ENCODE peak calls at places on chromosomes 11 and 22, in seven cellular contexts. N is PC-9, J is uterus, W is HL-60, Q is Peyer's patch, A is Karpas-422, M is mesendoderm. T is an unnamed sample.

GRCh38 chr11:114553642-114554041 is 6.0 kb downstream of the NXPE1 start:
- DNase-seq in Q (no peak), J (no peak), A (no peak), M (no peak), N (no peak), W (no peak), T (no peak)

GRCh38 chr11:44264761-44265160 is 45.2 kb downstream of the ALX4 start:
- DNase-seq in A (no peak), W (no peak), M (no peak), N (no peak), Q (no peak), J (no peak), T (no peak)

GRCh38 chr11:93875637-93876036 is 25.2 kb upstream of the VSTM5 start:
- DNase-seq in A (no peak), Q (no peak), J (no peak), M (no peak), W (no peak), N (no peak), T (no peak)

GRCh38 chr11:110897035-110897434 is 184.8 kb upstream of the ARHGAP20 start:
- DNase-seq in W (no peak), A (no peak), N (no peak), Q (no peak), J (no peak), M (no peak), T (no peak)

GRCh38 chr11:109971184-109971523 is 122.0 kb upstream of the ZC3H12C start:
- DNase-seq in M (no peak), W (no peak), A (peak), J (no peak), Q (no peak), N (no peak), T (no peak)

GRCh38 chr22:25447689-25448434 is 116.6 kb upstream of the GRK3 start:
- DNase-seq in Q (peak), W (peak), N (peak), A (peak), M (peak), J (peak), T (peak)

GRCh38 chr11:100821198-100821597 is 134.1 kb downstream of the ARHGAP42 start:
- DNase-seq in Q (no peak), M (peak), J (no peak), W (no peak), N (no peak), A (no peak), T (no peak)

GRCh38 chr11:133981156-133981555 is 24.4 kb upstream of the IGSF9B start:
- DNase-seq in M (no peak), A (no peak), W (no peak), N (no peak), J (peak), Q (no peak), T (no peak)

GRCh38 chr11:77152846-77153245 is 24.8 kb downstream of the MYO7A start:
- DNase-seq in Q (no peak), M (no peak), A (no peak), J (no peak), N (no peak), W (no peak), T (no peak)

GRCh38 chr11:76443254-76443935 is 1.4 kb upstream of the EMSY start:
- DNase-seq in J (no peak), N (no peak), W (peak), M (no peak), A (no peak), Q (no peak), T (no peak)

GRCh38 chr22:45648320-45649070 is 23.1 kb upstream of the ATXN10 start:
- DNase-seq in M (no peak), W (no peak), A (no peak), Q (peak), N (no peak), J (no peak), T (no peak)

GRCh38 chr22:33591946-33592345 is 328.3 kb downstream of the LARGE1 start:
- DNase-seq in J (no peak), Q (no peak), N (no peak), A (no peak), W (no peak), M (no peak), T (no peak)

GRCh38 chr22:32333141-32333768 is 24.4 kb upstream of the RFPL3 start:
- DNase-seq in J (no peak), W (no peak), A (no peak), M (no peak), N (no peak), Q (peak), T (no peak)

GRCh38 chr22:18031670-18032454 is 7.5 kb upstream of the MICAL3 start:
- DNase-seq in N (peak), A (peak), W (no peak), J (peak), M (peak), Q (no peak), T (no peak)

GRCh38 chr11:63999349-64000025 is 13.2 kb downstream of the OTUB1 start:
- DNase-seq in W (no peak), N (no peak), J (peak), Q (peak), M (peak), A (no peak), T (peak)

GRCh38 chr11:16909375-16910035 is 104.7 kb downstream of the PLEKHA7 start:
- DNase-seq in J (no peak), A (no peak), N (no peak), W (no peak), Q (no peak), M (no peak), T (no peak)

GRCh38 chr22:21443057-21443734 is 24.0 kb upstream of the TMEM191C start:
- DNase-seq in N (no peak), M (no peak), Q (peak), A (no peak), J (peak), W (no peak), T (no peak)

GRCh38 chr11:120682866-120683265 is 171.3 kb downstream of the GRIK4 start:
- DNase-seq in J (no peak), M (no peak), W (no peak), Q (no peak), N (no peak), A (no peak), T (no peak)

GRCh38 chr11:118842369-118842768 is 41.3 kb upstream of the CXCR5 start:
- DNase-seq in W (no peak), M (no peak), N (no peak), Q (no peak), A (no peak), J (peak), T (no peak)

GRCh38 chr22:40107244-40107643 is 70.5 kb upstream of the TNRC6B start:
- DNase-seq in W (no peak), J (no peak), M (no peak), Q (no peak), N (no peak), A (peak), T (no peak)

GRCh38 chr22:37167981-37168647 is 18.4 kb upstream of the IL2RB start:
- DNase-seq in J (no peak), A (no peak), N (no peak), Q (peak), W (no peak), M (no peak), T (no peak)

GRCh38 chr22:30425616-30426394 is at the start of gene MTFP1:
- DNase-seq in J (peak), A (peak), W (peak), N (peak), Q (peak), M (peak), T (peak)

GRCh38 chr11:57493507-57494503 is 21.7 kb downstream of the SLC43A1 start:
- DNase-seq in A (peak), J (peak), W (no peak), M (peak), Q (peak), N (peak), T (peak)

GRCh38 chr11:11545285-11546275 is 76.2 kb downstream of the GALNT18 start:
- DNase-seq in N (no peak), A (no peak), J (no peak), W (no peak), M (peak), Q (no peak), T (no peak)

GRCh38 chr22:45212306-45212709 is 28.4 kb downstream of the KIAA0930 start:
- DNase-seq in W (no peak), J (peak), A (no peak), Q (peak), M (peak), N (peak), T (peak)

GRCh38 chr11:17563248-17563647 is 16.2 kb downstream of the OTOG start:
- DNase-seq in W (no peak), Q (no peak), A (peak), M (peak), J (no peak), N (no peak), T (peak)

GRCh38 chr11:2703487-2704141 is 3.8 kb upstream of the KCNQ1OT1 start:
- DNase-seq in W (no peak), A (peak), Q (no peak), M (peak), J (no peak), N (no peak), T (no peak)

GRCh38 chr22:46546466-46547178 is 9.2 kb upstream of the CELSR1 start:
- DNase-seq in W (no peak), M (no peak), Q (no peak), A (no peak), J (no peak), N (peak), T (no peak)

GRCh38 chr11:112216591-112217105 is 9.6 kb upstream of the PTS start:
- DNase-seq in M (no peak), N (no peak), Q (no peak), A (no peak), W (no peak), J (no peak), T (no peak)

GRCh38 chr11:81892770-81893635 is 840.7 kb downstream of the FAM181B start:
- DNase-seq in M (peak), J (no peak), Q (no peak), N (no peak), A (no peak), W (no peak), T (no peak)

GRCh38 chr11:70483077-70483861 is 84.9 kb downstream of the CTTN start:
- DNase-seq in W (peak), J (no peak), M (peak), A (peak), N (peak), Q (peak), T (no peak)

GRCh38 chr22:31082606-31083376 is 1.7 kb downstream of the SMTN start:
- DNase-seq in M (peak), A (peak), Q (peak), J (peak), N (peak), W (peak), T (peak)

GRCh38 chr11:16891964-16892363 is 122.2 kb downstream of the PLEKHA7 start:
- DNase-seq in W (no peak), A (no peak), N (no peak), J (no peak), M (no peak), Q (no peak), T (no peak)

DNA sequence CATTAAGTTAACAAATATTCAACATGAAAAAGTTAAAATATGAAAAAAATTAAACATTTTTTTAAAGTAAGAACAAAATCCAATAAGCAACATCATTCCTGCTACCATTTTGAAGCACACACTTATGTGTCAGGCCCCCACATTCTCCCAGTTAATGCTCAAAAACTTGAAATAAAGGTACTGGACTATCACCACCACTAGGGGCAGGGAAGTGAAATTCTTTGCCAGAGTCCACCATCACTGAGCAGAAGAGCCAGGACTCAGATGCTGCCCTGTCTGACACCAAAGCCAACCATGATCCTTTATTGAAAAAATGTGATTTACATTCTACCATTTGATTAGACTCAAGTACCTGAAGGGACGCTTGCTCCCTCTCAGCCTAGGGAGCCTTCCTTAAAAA is 39.1 kb downstream of the PITPNB start:
- DNase-seq in Q (no peak), A (peak), M (peak), N (no peak), W (peak), J (no peak), T (no peak)
- H3K27ac ChIP-seq in Q (no peak), A (no peak), M (no peak), N (no peak), W (no peak), J (peak), T (no peak)

GRCh38 chr11:35663408-35663702 is 780 bp downstream of the TRIM44 start:
- DNase-seq in M (no peak), A (no peak), J (no peak), Q (no peak), W (no peak), N (no peak), T (no peak)

GRCh38 chr11:35658028-35658948 is 4.3 kb upstream of the TRIM44 start:
- DNase-seq in J (no peak), N (no peak), A (no peak), W (no peak), M (no peak), Q (no peak), T (no peak)

GRCh38 chr11:35662649-35663407 is at the start of gene TRIM44:
- DNase-seq in J (peak), Q (peak), N (peak), A (peak), M (peak), W (peak), T (peak)

GRCh38 chr11:35662061-35662648 is 420 bp upstream of the TRIM44 start:
- DNase-seq in W (no peak), M (no peak), Q (peak), A (peak), J (no peak), N (peak), T (no peak)

GRCh38 chr11:35661539-35661938 is 1.0 kb upstream of the TRIM44 start:
- DNase-seq in M (no peak), A (no peak), W (no peak), J (no peak), Q (no peak), N (no peak), T (no peak)
- H3K4me3 ChIP-seq in M (no peak), A (peak), W (no peak), J (peak), Q (peak), N (peak), T (peak)

GRCh38 chr11:65293909-65294381 is 20.7 kb upstream of the CDC42EP2 start:
- DNase-seq in M (no peak), A (no peak), Q (peak), N (no peak), J (peak), W (no peak), T (no peak)
- H3K27ac ChIP-seq in M (no peak), A (no peak), Q (peak), N (no peak), J (peak), W (no peak), T (peak)

GRCh38 chr11:812390-812789 is 2.6 kb downstream of the RPLP2 start:
- DNase-seq in M (no peak), N (no peak), J (no peak), A (no peak), W (no peak), Q (no peak), T (no peak)

GRCh38 chr11:813440-814096 is 3.8 kb downstream of the RPLP2 start:
- DNase-seq in W (no peak), Q (no peak), A (no peak), N (no peak), J (no peak), M (no peak), T (no peak)

GRCh38 chr11:813037-813436 is 3.3 kb downstream of the RPLP2 start:
- DNase-seq in Q (no peak), A (no peak), W (no peak), N (no peak), M (no peak), J (no peak), T (no peak)

GRCh38 chr11:810040-810567 is 337 bp downstream of the RPLP2 start:
- DNase-seq in J (no peak), A (peak), Q (peak), M (no peak), W (no peak), N (no peak), T (no peak)

DNA sequence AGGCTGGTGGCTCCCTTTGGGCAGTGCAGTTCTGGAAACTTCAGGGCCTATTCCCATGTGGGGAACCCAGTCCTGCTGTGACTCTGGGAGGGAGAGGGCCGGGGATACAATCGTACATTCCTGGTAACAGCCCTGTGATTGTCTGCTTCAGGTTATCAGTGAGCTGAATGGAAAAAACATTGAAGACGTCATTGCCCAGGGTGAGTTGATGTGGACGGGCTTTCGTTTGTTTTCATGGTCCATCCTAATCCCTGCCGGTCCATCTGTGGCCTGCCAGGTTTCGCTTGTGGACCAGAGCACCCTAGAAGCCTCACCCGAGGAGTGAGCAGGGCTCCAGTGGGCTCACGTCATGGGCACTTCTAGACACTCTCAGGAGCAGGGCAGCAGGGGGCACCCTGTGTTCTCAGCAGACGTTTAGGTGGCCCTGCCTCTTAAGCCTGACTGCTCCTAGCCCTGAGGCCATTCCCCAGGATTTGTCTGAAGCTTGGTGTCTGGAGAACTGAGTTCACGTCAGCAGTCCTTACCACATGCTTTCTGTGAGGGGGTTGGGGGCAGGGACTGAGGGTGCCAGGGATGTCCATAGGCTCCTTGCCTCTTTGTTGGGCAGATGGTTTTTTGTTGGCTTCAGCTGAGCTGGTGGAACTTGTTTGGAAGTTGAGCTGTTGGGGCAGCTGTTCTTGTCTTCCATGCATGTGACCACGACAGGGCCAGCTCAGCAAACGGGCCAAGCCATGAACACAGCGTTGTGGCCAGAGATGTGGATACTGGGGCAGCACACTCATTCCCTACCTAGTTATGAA is 1.9 kb downstream of the RPLP2 start:
- DNase-seq in W (no peak), M (peak), N (no peak), Q (no peak), J (no peak), A (no peak), T (no peak)
- H3K4me3 ChIP-seq in W (peak), M (peak), N (peak), Q (peak), J (no peak), A (peak), T (no peak)

GRCh38 chr11:99509863-99510262 is 489.1 kb downstream of the CNTN5 start:
- DNase-seq in J (no peak), Q (no peak), N (no peak), A (no peak), W (no peak), M (no peak), T (no peak)
- H3K27ac ChIP-seq in J (no peak), Q (no peak), N (no peak), A (no peak), W (no peak), M (no peak), T (no peak)

GRCh38 chr11:45931739-45932138 is 9.3 kb downstream of the LARGE2 start:
- DNase-seq in M (no peak), N (no peak), A (no peak), J (no peak), Q (no peak), W (no peak), T (no peak)
- H3K4me3 ChIP-seq in M (no peak), N (no peak), A (peak), J (no peak), Q (no peak), W (no peak), T (no peak)

T was measured in colonic mucosa.